ENCODE peak calls at places on chromosomes 12 and 14, in eight cellular contexts. One of them, this sample, is unnamed.

GRCh38 chr12:69239922-69240624 is 704 bp downstream of the CPSF6 start:
- DNase-seq in fibroblast of lung: peak; percentile 24
- DNase-seq in aorta: peak; percentile 71
- DNase-seq in upper lobe of right lung: peak; percentile 82
- DNase-seq in astrocyte: peak; percentile 3
- DNase-seq in astrocyte of the spinal cord: peak; percentile 29
- DNase-seq in astrocyte of the cerebellum: no peak
- DNase-seq in AG04450: no peak
- DNase-seq in this sample: peak; percentile 28

GRCh38 chr14:32635103-32635719 is 303.5 kb upstream of the NPAS3 start:
- DNase-seq in astrocyte of the cerebellum: peak; percentile 37
- DNase-seq in astrocyte of the spinal cord: peak; percentile 74
- DNase-seq in fibroblast of lung: peak; percentile 84
- DNase-seq in upper lobe of right lung: no peak
- DNase-seq in aorta: no peak
- DNase-seq in AG04450: no peak
- DNase-seq in astrocyte: peak; percentile 73
- DNase-seq in this sample: peak; percentile 35

GRCh38 chr14:100577321-100577985 is 9.8 kb downstream of the BEGAIN start:
- DNase-seq in upper lobe of right lung: peak; percentile 60
- DNase-seq in AG04450: no peak
- DNase-seq in fibroblast of lung: no peak
- DNase-seq in aorta: peak; percentile 42
- DNase-seq in astrocyte of the spinal cord: no peak
- DNase-seq in astrocyte of the cerebellum: no peak
- DNase-seq in astrocyte: no peak
- DNase-seq in this sample: no peak

GRCh38 chr12:58296818-58297217 is 355.5 kb downstream of the ATP23 start:
- DNase-seq in astrocyte of the spinal cord: no peak
- DNase-seq in astrocyte of the cerebellum: no peak
- DNase-seq in astrocyte: peak; percentile 20
- DNase-seq in upper lobe of right lung: no peak
- DNase-seq in AG04450: no peak
- DNase-seq in aorta: no peak
- DNase-seq in fibroblast of lung: no peak
- DNase-seq in this sample: no peak

GRCh38 chr14:98197933-98198332 is 1074.1 kb downstream of the BCL11B start:
- DNase-seq in astrocyte: no peak
- DNase-seq in upper lobe of right lung: no peak
- DNase-seq in astrocyte of the spinal cord: no peak
- DNase-seq in fibroblast of lung: no peak
- DNase-seq in aorta: no peak
- DNase-seq in AG04450: no peak
- DNase-seq in astrocyte of the cerebellum: no peak
- DNase-seq in this sample: no peak

GRCh38 chr12:31585271-31585670 is 5.7 kb downstream of the DENND5B start:
- DNase-seq in AG04450: no peak
- DNase-seq in astrocyte of the cerebellum: no peak
- DNase-seq in fibroblast of lung: no peak
- DNase-seq in astrocyte: peak; percentile 82
- DNase-seq in aorta: no peak
- DNase-seq in upper lobe of right lung: no peak
- DNase-seq in astrocyte of the spinal cord: peak; percentile 65
- DNase-seq in this sample: no peak

GRCh38 chr12:532908-533565 is 73.3 kb downstream of the B4GALNT3 start:
- DNase-seq in upper lobe of right lung: no peak
- DNase-seq in astrocyte: peak; percentile 58
- DNase-seq in aorta: no peak
- DNase-seq in AG04450: no peak
- DNase-seq in astrocyte of the spinal cord: no peak
- DNase-seq in astrocyte of the cerebellum: no peak
- DNase-seq in fibroblast of lung: no peak
- DNase-seq in this sample: peak; percentile 98

GRCh38 chr12:52523825-52524224 is 3.6 kb upstream of the KRT5 start:
- DNase-seq in astrocyte of the spinal cord: no peak
- DNase-seq in astrocyte: no peak
- DNase-seq in aorta: no peak
- DNase-seq in AG04450: no peak
- DNase-seq in astrocyte of the cerebellum: no peak
- DNase-seq in fibroblast of lung: no peak
- DNase-seq in upper lobe of right lung: no peak
- DNase-seq in this sample: peak; percentile 82

GRCh38 chr12:119014368-119014767 is 33.0 kb downstream of the SRRM4 start:
- DNase-seq in astrocyte of the cerebellum: no peak
- DNase-seq in fibroblast of lung: no peak
- DNase-seq in astrocyte: no peak
- DNase-seq in aorta: no peak
- DNase-seq in AG04450: no peak
- DNase-seq in upper lobe of right lung: no peak
- DNase-seq in astrocyte of the spinal cord: no peak
- DNase-seq in this sample: no peak

GRCh38 chr12:131808744-131809371 is 19.3 kb upstream of the MMP17 start:
- DNase-seq in upper lobe of right lung: no peak
- DNase-seq in AG04450: no peak
- DNase-seq in aorta: no peak
- DNase-seq in fibroblast of lung: peak; percentile 21
- DNase-seq in astrocyte of the spinal cord: no peak
- DNase-seq in astrocyte: no peak
- DNase-seq in astrocyte of the cerebellum: no peak
- DNase-seq in this sample: no peak

GRCh38 chr12:82756303-82756702 is 69.6 kb downstream of the TMTC2 start:
- DNase-seq in astrocyte of the spinal cord: no peak
- DNase-seq in astrocyte of the cerebellum: no peak
- DNase-seq in AG04450: no peak
- DNase-seq in fibroblast of lung: no peak
- DNase-seq in upper lobe of right lung: no peak
- DNase-seq in aorta: no peak
- DNase-seq in astrocyte: no peak
- DNase-seq in this sample: no peak

GRCh38 chr12:82758743-82759142 is 72.0 kb downstream of the TMTC2 start:
- DNase-seq in astrocyte of the cerebellum: no peak
- DNase-seq in aorta: no peak
- DNase-seq in upper lobe of right lung: no peak
- DNase-seq in astrocyte of the spinal cord: no peak
- DNase-seq in AG04450: no peak
- DNase-seq in fibroblast of lung: no peak
- DNase-seq in astrocyte: no peak
- DNase-seq in this sample: no peak

GRCh38 chr12:82754856-82755255 is 68.2 kb downstream of the TMTC2 start:
- DNase-seq in aorta: no peak
- DNase-seq in astrocyte of the cerebellum: no peak
- DNase-seq in fibroblast of lung: no peak
- DNase-seq in upper lobe of right lung: no peak
- DNase-seq in astrocyte of the spinal cord: no peak
- DNase-seq in astrocyte: no peak
- DNase-seq in AG04450: no peak
- DNase-seq in this sample: no peak

GRCh38 chr12:82757059-82757458 is 70.4 kb downstream of the TMTC2 start:
- DNase-seq in astrocyte of the cerebellum: no peak
- DNase-seq in astrocyte: no peak
- DNase-seq in fibroblast of lung: no peak
- DNase-seq in aorta: no peak
- DNase-seq in AG04450: no peak
- DNase-seq in upper lobe of right lung: no peak
- DNase-seq in astrocyte of the spinal cord: no peak
- DNase-seq in this sample: no peak

DNA sequence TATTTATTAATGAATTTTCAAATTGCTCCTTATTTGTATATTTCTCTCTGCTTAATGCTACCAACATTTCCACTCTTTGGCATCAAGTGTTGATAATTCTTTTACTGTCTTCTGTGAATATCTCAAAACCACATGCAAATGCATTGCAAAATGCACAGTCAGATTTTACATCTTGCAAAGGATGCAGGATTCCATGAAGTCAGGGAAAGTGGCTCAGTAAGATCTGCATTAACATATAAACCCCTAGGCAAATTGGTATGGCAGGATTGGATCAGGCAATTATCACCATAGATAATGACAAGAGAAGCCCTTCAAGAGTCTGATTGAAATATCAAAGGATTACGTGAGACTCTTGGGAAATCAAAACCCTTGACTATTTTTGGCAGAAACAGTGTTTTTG is 70.9 kb downstream of the TMTC2 start:
- DNase-seq in aorta: no peak
- DNase-seq in fibroblast of lung: no peak
- DNase-seq in astrocyte of the spinal cord: no peak
- DNase-seq in astrocyte of the cerebellum: no peak
- DNase-seq in AG04450: no peak
- DNase-seq in astrocyte: no peak
- DNase-seq in upper lobe of right lung: no peak
- DNase-seq in this sample: no peak
- H3K4me3 ChIP-seq in aorta: no peak overlapping the region
- H3K4me3 ChIP-seq in fibroblast of lung: no peak overlapping the region
- H3K4me3 ChIP-seq in astrocyte of the spinal cord: no peak overlapping the region
- H3K4me3 ChIP-seq in astrocyte of the cerebellum: no peak overlapping the region
- H3K4me3 ChIP-seq in AG04450: no peak overlapping the region
- H3K4me3 ChIP-seq in astrocyte: no peak overlapping the region
- H3K4me3 ChIP-seq in upper lobe of right lung: no peak overlapping the region
- H3K4me3 ChIP-seq in this sample: no peak overlapping the region

GRCh38 chr12:49160415-49160814 is 28.5 kb downstream of the TUBA1A start:
- DNase-seq in astrocyte of the spinal cord: no peak
- DNase-seq in astrocyte of the cerebellum: no peak
- DNase-seq in fibroblast of lung: no peak
- DNase-seq in AG04450: no peak
- DNase-seq in upper lobe of right lung: no peak
- DNase-seq in aorta: no peak
- DNase-seq in astrocyte: no peak
- DNase-seq in this sample: no peak
- H3K4me3 ChIP-seq in astrocyte of the spinal cord: no peak overlapping the region
- H3K4me3 ChIP-seq in astrocyte of the cerebellum: no peak overlapping the region
- H3K4me3 ChIP-seq in fibroblast of lung: no peak overlapping the region
- H3K4me3 ChIP-seq in AG04450: no peak overlapping the region
- H3K4me3 ChIP-seq in upper lobe of right lung: no peak overlapping the region
- H3K4me3 ChIP-seq in aorta: no peak overlapping the region
- H3K4me3 ChIP-seq in astrocyte: no peak overlapping the region
- H3K4me3 ChIP-seq in this sample: no peak overlapping the region

GRCh38 chr14:87830443-87831096 is 162.4 kb downstream of the GALC start:
- DNase-seq in fibroblast of lung: no peak
- DNase-seq in upper lobe of right lung: no peak
- DNase-seq in astrocyte of the spinal cord: no peak
- DNase-seq in astrocyte of the cerebellum: no peak
- DNase-seq in AG04450: no peak
- DNase-seq in aorta: no peak
- DNase-seq in astrocyte: no peak
- DNase-seq in this sample: no peak
- H3K4me3 ChIP-seq in fibroblast of lung: no peak overlapping the region
- H3K4me3 ChIP-seq in upper lobe of right lung: no peak overlapping the region
- H3K4me3 ChIP-seq in astrocyte of the spinal cord: no peak overlapping the region
- H3K4me3 ChIP-seq in astrocyte of the cerebellum: no peak overlapping the region
- H3K4me3 ChIP-seq in AG04450: no peak overlapping the region
- H3K4me3 ChIP-seq in aorta: no peak overlapping the region
- H3K4me3 ChIP-seq in astrocyte: no peak overlapping the region
- H3K4me3 ChIP-seq in this sample: no peak overlapping the region

GRCh38 chr12:72273499-72273837 is 1.3 kb downstream of the TRHDE start:
- DNase-seq in fibroblast of lung: no peak
- DNase-seq in astrocyte: no peak
- DNase-seq in astrocyte of the spinal cord: no peak
- DNase-seq in astrocyte of the cerebellum: no peak
- DNase-seq in upper lobe of right lung: no peak
- DNase-seq in AG04450: no peak
- DNase-seq in aorta: no peak
- DNase-seq in this sample: no peak

GRCh38 chr12:72271401-72271740 is 799 bp upstream of the TRHDE start:
- DNase-seq in fibroblast of lung: peak; percentile 72
- DNase-seq in AG04450: no peak
- DNase-seq in astrocyte: no peak
- DNase-seq in astrocyte of the spinal cord: peak; percentile 68
- DNase-seq in astrocyte of the cerebellum: peak; percentile 34
- DNase-seq in upper lobe of right lung: peak; percentile 64
- DNase-seq in aorta: peak; percentile 39
- DNase-seq in this sample: no peak

GRCh38 chr12:72273851-72274284 is 1.7 kb downstream of the TRHDE start:
- DNase-seq in fibroblast of lung: peak; percentile 28
- DNase-seq in astrocyte of the cerebellum: no peak
- DNase-seq in upper lobe of right lung: peak; percentile 60
- DNase-seq in astrocyte of the spinal cord: peak; percentile 30
- DNase-seq in aorta: no peak
- DNase-seq in astrocyte: no peak
- DNase-seq in AG04450: no peak
- DNase-seq in this sample: peak; percentile 83

GRCh38 chr12:72271741-72272661 is at the start of gene TRHDE:
- DNase-seq in upper lobe of right lung: peak; percentile 79
- DNase-seq in astrocyte of the spinal cord: peak; percentile 76
- DNase-seq in fibroblast of lung: peak; percentile 71
- DNase-seq in astrocyte of the cerebellum: no peak
- DNase-seq in astrocyte: peak; percentile 64
- DNase-seq in AG04450: no peak
- DNase-seq in aorta: peak; percentile 51
- DNase-seq in this sample: peak; percentile 64

GRCh38 chr12:72272731-72273498 is 745 bp downstream of the TRHDE start:
- DNase-seq in upper lobe of right lung: peak; percentile 71
- DNase-seq in astrocyte: peak; percentile 65
- DNase-seq in aorta: peak; percentile 40
- DNase-seq in AG04450: no peak
- DNase-seq in astrocyte of the spinal cord: peak; percentile 58
- DNase-seq in fibroblast of lung: peak; percentile 73
- DNase-seq in astrocyte of the cerebellum: no peak
- DNase-seq in this sample: peak; percentile 69
- H3K4me3 ChIP-seq in upper lobe of right lung: peak overlapping the region; percentile 55
- H3K4me3 ChIP-seq in astrocyte: peak overlapping the region; percentile 94
- H3K4me3 ChIP-seq in aorta: peak overlapping the region; percentile 45
- H3K4me3 ChIP-seq in AG04450: peak overlapping the region; percentile 94
- H3K4me3 ChIP-seq in astrocyte of the spinal cord: peak overlapping the region; percentile 80
- H3K4me3 ChIP-seq in fibroblast of lung: peak overlapping the region; percentile 75
- H3K4me3 ChIP-seq in astrocyte of the cerebellum: peak overlapping the region; percentile 79
- H3K4me3 ChIP-seq in this sample: peak overlapping the region; percentile 85

DNA sequence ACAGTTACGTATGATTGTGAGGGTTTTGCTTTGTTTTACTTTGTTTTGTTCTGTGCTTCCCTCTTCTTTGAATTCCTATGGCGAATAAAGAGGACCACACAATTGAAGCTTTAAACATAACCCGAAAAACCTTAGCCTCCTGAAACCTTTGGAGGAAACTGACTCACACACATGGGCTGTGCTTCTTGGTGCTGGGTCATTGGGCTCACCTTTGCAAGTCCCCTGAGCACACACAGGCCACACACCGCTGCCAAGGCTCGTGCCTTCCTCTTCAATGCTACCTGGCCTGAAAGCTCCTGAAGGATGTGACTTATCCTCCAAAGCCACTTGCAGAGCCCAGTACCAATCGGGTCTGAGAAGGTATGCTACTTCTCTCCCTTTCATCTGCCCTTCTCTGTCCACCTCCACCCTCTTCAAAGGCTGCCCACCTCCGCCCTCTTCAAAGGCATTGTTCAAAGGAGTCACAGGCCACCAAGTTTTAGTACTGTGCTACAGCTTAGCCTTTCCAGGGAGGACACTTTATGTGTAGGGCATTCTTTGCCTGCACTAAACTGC is 114.6 kb downstream of the FOXN3 start:
- DNase-seq in fibroblast of lung: no peak
- DNase-seq in astrocyte: no peak
- DNase-seq in astrocyte of the spinal cord: no peak
- DNase-seq in AG04450: no peak
- DNase-seq in upper lobe of right lung: no peak
- DNase-seq in aorta: no peak
- DNase-seq in astrocyte of the cerebellum: no peak
- DNase-seq in this sample: no peak
- H3K4me3 ChIP-seq in fibroblast of lung: no peak overlapping the region
- H3K4me3 ChIP-seq in astrocyte: no peak overlapping the region
- H3K4me3 ChIP-seq in astrocyte of the spinal cord: no peak overlapping the region
- H3K4me3 ChIP-seq in AG04450: no peak overlapping the region
- H3K4me3 ChIP-seq in upper lobe of right lung: no peak overlapping the region
- H3K4me3 ChIP-seq in aorta: no peak overlapping the region
- H3K4me3 ChIP-seq in astrocyte of the cerebellum: no peak overlapping the region
- H3K4me3 ChIP-seq in this sample: no peak overlapping the region

GRCh38 chr12:94677778-94678177 is 27.4 kb upstream of the TMCC3 start:
- DNase-seq in astrocyte: no peak
- DNase-seq in astrocyte of the spinal cord: no peak
- DNase-seq in AG04450: no peak
- DNase-seq in aorta: no peak
- DNase-seq in fibroblast of lung: no peak
- DNase-seq in upper lobe of right lung: no peak
- DNase-seq in astrocyte of the cerebellum: no peak
- DNase-seq in this sample: peak; percentile 72
- H3K4me3 ChIP-seq in astrocyte: no peak overlapping the region
- H3K4me3 ChIP-seq in astrocyte of the spinal cord: no peak overlapping the region
- H3K4me3 ChIP-seq in AG04450: no peak overlapping the region
- H3K4me3 ChIP-seq in aorta: no peak overlapping the region
- H3K4me3 ChIP-seq in fibroblast of lung: no peak overlapping the region
- H3K4me3 ChIP-seq in upper lobe of right lung: no peak overlapping the region
- H3K4me3 ChIP-seq in astrocyte of the cerebellum: no peak overlapping the region
- H3K4me3 ChIP-seq in this sample: no peak overlapping the region

This sample was measured in mammary epithelial cell.